ENCODE peak calls at places on chromosomes 7 and 10, in four cellular contexts. M is body of pancreas; Z is stimulated activated CD4-positive, alpha-beta T cell treated with anti-CD3 and anti-CD28 coated beads, Interleukin-4, amount 100 ng/mL, for 48 hours; A is iPS-NIHi11. J is an unnamed sample.

GRCh38 chr7:13035233-13035632 is 347.8 kb downstream of the ARL4A start:
- DNase-seq in M (no peak), Z (no peak), A (no peak), J (no peak)

GRCh38 chr10:26797340-26797739 is 63.4 kb downstream of the ABI1 start:
- DNase-seq in M (no peak), Z (no peak), A (no peak), J (no peak)

GRCh38 chr7:76310102-76310957 is 7.9 kb downstream of the HSPB1 start:
- DNase-seq in M (peak), Z (no peak), A (no peak), J (no peak)

GRCh38 chr10:86663046-86663345 is 5.3 kb upstream of the LDB3 start:
- DNase-seq in M (no peak), Z (no peak), A (peak), J (no peak)

GRCh38 chr7:95861041-95861440 is 88.7 kb downstream of the DYNC1I1 start:
- DNase-seq in M (no peak), Z (no peak), A (no peak), J (no peak)

GRCh38 chr7:90693939-90694338 is 97.8 kb downstream of the CDK14 start:
- DNase-seq in M (no peak), Z (no peak), A (no peak), J (no peak)

GRCh38 chr10:30359373-30360206 is 10.5 kb upstream of the MTPAP start:
- DNase-seq in M (peak), Z (peak), A (peak), J (peak)

GRCh38 chr10:127458171-127458810 is 90.8 kb upstream of the NPS start:
- DNase-seq in M (no peak), Z (no peak), A (no peak), J (no peak)

GRCh38 chr10:120069700-120070099 is 177.2 kb downstream of the SEC23IP start:
- DNase-seq in M (no peak), Z (no peak), A (no peak), J (no peak)

GRCh38 chr7:48390381-48391327 is 219.4 kb downstream of the ABCA13 start:
- DNase-seq in M (no peak), Z (no peak), A (no peak), J (no peak)

GRCh38 chr7:2314209-2314955 is at the start of gene SNX8:
- DNase-seq in M (peak), Z (peak), A (peak), J (peak)

J was measured in central memory CD8-positive, alpha-beta T cell.